ENCODE peak calls at places on chromosomes 16 and 17, in six cellular contexts. One of them, this sample, is unnamed.

GRCh38 chr16:20051611-20052010 is 22.1 kb downstream of the GPR139 start:
- DNase-seq in upper lobe of right lung: no peak
- DNase-seq in aorta: no peak
- DNase-seq in colonic mucosa: no peak
- DNase-seq in left ventricle myocardium inferior: no peak
- DNase-seq in body of pancreas: no peak
- DNase-seq in this sample: no peak

GRCh38 chr17:61221181-61221580 is 178.5 kb upstream of the TBX2 start:
- DNase-seq in left ventricle myocardium inferior: no peak
- DNase-seq in upper lobe of right lung: no peak
- DNase-seq in aorta: no peak
- DNase-seq in body of pancreas: no peak
- DNase-seq in colonic mucosa: no peak
- DNase-seq in this sample: no peak

GRCh38 chr16:84692451-84692850 is 7.3 kb upstream of the USP10 start:
- DNase-seq in aorta: no peak
- DNase-seq in upper lobe of right lung: no peak
- DNase-seq in left ventricle myocardium inferior: no peak
- DNase-seq in colonic mucosa: no peak
- DNase-seq in body of pancreas: no peak
- DNase-seq in this sample: no peak

GRCh38 chr17:18278867-18279266 is 18.4 kb downstream of the MIEF2 start:
- DNase-seq in colonic mucosa: no peak
- DNase-seq in upper lobe of right lung: no peak
- DNase-seq in left ventricle myocardium inferior: no peak
- DNase-seq in aorta: no peak
- DNase-seq in body of pancreas: no peak
- DNase-seq in this sample: no peak

GRCh38 chr16:77905356-77905920 is 116.9 kb upstream of the CLEC3A start:
- DNase-seq in aorta: no peak
- DNase-seq in left ventricle myocardium inferior: no peak
- DNase-seq in upper lobe of right lung: no peak
- DNase-seq in body of pancreas: no peak
- DNase-seq in colonic mucosa: no peak
- DNase-seq in this sample: no peak

GRCh38 chr17:9897569-9897968 is 7.5 kb downstream of the RCVRN start:
- DNase-seq in upper lobe of right lung: no peak
- DNase-seq in colonic mucosa: no peak
- DNase-seq in left ventricle myocardium inferior: no peak
- DNase-seq in aorta: no peak
- DNase-seq in body of pancreas: no peak
- DNase-seq in this sample: no peak

GRCh38 chr17:31510273-31511175 is 119.0 kb downstream of the RAB11FIP4 start:
- DNase-seq in aorta: peak; percentile 66
- DNase-seq in upper lobe of right lung: no peak
- DNase-seq in body of pancreas: no peak
- DNase-seq in colonic mucosa: no peak
- DNase-seq in left ventricle myocardium inferior: peak; percentile 73
- DNase-seq in this sample: no peak

GRCh38 chr17:35138218-35138617 is 3.9 kb downstream of the NLE1 start:
- DNase-seq in upper lobe of right lung: no peak
- DNase-seq in body of pancreas: no peak
- DNase-seq in colonic mucosa: no peak
- DNase-seq in left ventricle myocardium inferior: no peak
- DNase-seq in aorta: peak; percentile 3
- DNase-seq in this sample: no peak

GRCh38 chr16:81473561-81473960 is 29.0 kb downstream of the CMIP start:
- DNase-seq in left ventricle myocardium inferior: peak; percentile 25
- DNase-seq in body of pancreas: no peak
- DNase-seq in aorta: no peak
- DNase-seq in colonic mucosa: no peak
- DNase-seq in upper lobe of right lung: no peak
- DNase-seq in this sample: no peak

GRCh38 chr16:66382171-66382965 is 15.9 kb downstream of the CDH5 start:
- DNase-seq in body of pancreas: no peak
- DNase-seq in upper lobe of right lung: no peak
- DNase-seq in left ventricle myocardium inferior: no peak
- DNase-seq in aorta: no peak
- DNase-seq in colonic mucosa: no peak
- DNase-seq in this sample: no peak

GRCh38 chr17:7280519-7281073 is 922 bp upstream of the SLC2A4 start:
- DNase-seq in upper lobe of right lung: peak; percentile 91
- DNase-seq in colonic mucosa: peak; percentile 91
- DNase-seq in aorta: peak; percentile 86
- DNase-seq in body of pancreas: peak; percentile 88
- DNase-seq in left ventricle myocardium inferior: peak; percentile 85
- DNase-seq in this sample: peak; percentile 70

GRCh38 chr17:47275245-47275984 is 21.8 kb downstream of the ITGB3 start:
- DNase-seq in aorta: peak; percentile 93
- DNase-seq in left ventricle myocardium inferior: peak; percentile 93
- DNase-seq in colonic mucosa: peak; percentile 75
- DNase-seq in body of pancreas: peak; percentile 51
- DNase-seq in upper lobe of right lung: no peak
- DNase-seq in this sample: peak; percentile 89

DNA sequence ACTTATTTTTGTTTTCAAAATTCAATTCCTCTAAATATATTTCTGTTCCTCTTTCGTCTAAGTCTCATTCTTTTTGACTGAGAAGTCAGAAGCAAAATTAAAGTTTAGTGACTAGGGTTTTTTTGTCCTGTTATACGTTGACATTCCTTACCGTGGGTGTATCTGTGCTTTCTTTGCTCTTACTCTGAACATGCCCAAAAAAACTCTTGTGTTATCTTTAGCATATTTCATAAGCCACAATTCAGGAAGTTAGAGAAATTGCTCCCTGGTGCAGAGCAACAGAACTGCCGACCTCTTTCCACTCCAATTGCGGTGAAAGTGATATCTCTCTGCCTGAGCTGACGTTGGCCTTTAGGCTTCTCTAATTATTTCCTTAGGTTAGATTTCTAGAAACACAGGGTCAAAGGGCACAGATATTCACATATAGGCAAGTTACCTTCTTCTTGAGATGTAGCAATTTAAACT is 65.7 kb downstream of the CENPV start:
- DNase-seq in aorta: no peak
- DNase-seq in colonic mucosa: peak; percentile 50
- DNase-seq in body of pancreas: no peak
- DNase-seq in left ventricle myocardium inferior: no peak
- DNase-seq in upper lobe of right lung: no peak
- DNase-seq in this sample: peak; percentile 6
- H3K27ac ChIP-seq in aorta: peak overlapping the region; percentile 99
- H3K27ac ChIP-seq in colonic mucosa: peak overlapping the region; percentile 90
- H3K27ac ChIP-seq in body of pancreas: peak overlapping the region; percentile 4
- H3K27ac ChIP-seq in left ventricle myocardium inferior: peak overlapping the region; percentile 91
- H3K27ac ChIP-seq in upper lobe of right lung: peak overlapping the region; percentile 93
- H3K27ac ChIP-seq in this sample: peak overlapping the region; percentile 68

GRCh38 chr17:1724869-1725641 is 551 bp downstream of the WDR81 start:
- DNase-seq in upper lobe of right lung: peak; percentile 81
- DNase-seq in left ventricle myocardium inferior: no peak
- DNase-seq in body of pancreas: no peak
- DNase-seq in colonic mucosa: no peak
- DNase-seq in aorta: peak; percentile 71
- DNase-seq in this sample: no peak
- H3K27ac ChIP-seq in upper lobe of right lung: peak overlapping the region; percentile 92
- H3K27ac ChIP-seq in left ventricle myocardium inferior: peak overlapping the region; percentile 92
- H3K27ac ChIP-seq in body of pancreas: peak overlapping the region; percentile 26
- H3K27ac ChIP-seq in colonic mucosa: peak overlapping the region; percentile 67
- H3K27ac ChIP-seq in aorta: no peak overlapping the region
- H3K27ac ChIP-seq in this sample: peak overlapping the region; percentile 86

GRCh38 chr16:73713301-73713700 is 583.3 kb upstream of the PSMD7 start:
- DNase-seq in upper lobe of right lung: no peak
- DNase-seq in body of pancreas: no peak
- DNase-seq in left ventricle myocardium inferior: no peak
- DNase-seq in aorta: no peak
- DNase-seq in colonic mucosa: no peak
- DNase-seq in this sample: no peak
- H3K27ac ChIP-seq in upper lobe of right lung: no peak overlapping the region
- H3K27ac ChIP-seq in body of pancreas: no peak overlapping the region
- H3K27ac ChIP-seq in left ventricle myocardium inferior: no peak overlapping the region
- H3K27ac ChIP-seq in aorta: no peak overlapping the region
- H3K27ac ChIP-seq in colonic mucosa: no peak overlapping the region
- H3K27ac ChIP-seq in this sample: peak overlapping the region; percentile 54

GRCh38 chr17:4477286-4477791 is 21.3 kb upstream of the SPNS2 start:
- DNase-seq in upper lobe of right lung: no peak
- DNase-seq in aorta: no peak
- DNase-seq in body of pancreas: no peak
- DNase-seq in left ventricle myocardium inferior: no peak
- DNase-seq in colonic mucosa: no peak
- DNase-seq in this sample: no peak
- H3K27ac ChIP-seq in upper lobe of right lung: no peak overlapping the region
- H3K27ac ChIP-seq in aorta: no peak overlapping the region
- H3K27ac ChIP-seq in body of pancreas: peak overlapping the region; percentile 75
- H3K27ac ChIP-seq in left ventricle myocardium inferior: no peak overlapping the region
- H3K27ac ChIP-seq in colonic mucosa: no peak overlapping the region
- H3K27ac ChIP-seq in this sample: no peak overlapping the region

GRCh38 chr17:37111329-37111728 is 162.6 kb downstream of the AATF start:
- DNase-seq in colonic mucosa: no peak
- DNase-seq in aorta: no peak
- DNase-seq in upper lobe of right lung: no peak
- DNase-seq in body of pancreas: no peak
- DNase-seq in left ventricle myocardium inferior: no peak
- DNase-seq in this sample: no peak
- H3K27ac ChIP-seq in colonic mucosa: no peak overlapping the region
- H3K27ac ChIP-seq in aorta: no peak overlapping the region
- H3K27ac ChIP-seq in upper lobe of right lung: no peak overlapping the region
- H3K27ac ChIP-seq in body of pancreas: no peak overlapping the region
- H3K27ac ChIP-seq in left ventricle myocardium inferior: no peak overlapping the region
- H3K27ac ChIP-seq in this sample: no peak overlapping the region

DNA sequence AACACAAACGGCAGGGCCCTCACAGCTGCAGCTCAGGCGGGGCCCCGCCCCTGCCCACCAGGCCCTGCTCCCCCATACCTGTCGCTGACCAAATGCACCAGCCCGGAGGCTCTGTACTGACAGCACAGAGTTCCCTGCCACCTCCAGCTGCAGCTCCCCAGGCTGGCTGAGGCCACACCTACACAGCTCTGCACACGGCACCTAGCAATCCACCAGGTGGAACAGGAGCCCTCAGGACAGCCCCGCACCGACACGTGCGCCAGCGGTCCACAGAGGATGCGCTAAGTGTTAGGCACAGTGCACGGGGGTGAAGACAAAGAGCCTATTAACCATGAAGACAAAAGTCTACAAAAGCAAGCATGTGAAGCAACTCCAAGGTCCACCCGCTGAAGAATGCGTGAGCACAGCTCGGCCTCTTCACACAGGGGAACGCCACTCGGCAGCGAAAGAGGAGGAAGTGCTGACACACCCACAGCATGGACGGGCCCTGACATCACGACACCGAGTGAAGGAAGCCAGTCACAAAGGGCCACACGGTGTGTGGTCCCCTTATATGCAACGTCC is 5.4 kb downstream of the ZCCHC14 start:
- DNase-seq in aorta: peak; percentile 71
- DNase-seq in body of pancreas: peak; percentile 82
- DNase-seq in left ventricle myocardium inferior: peak; percentile 39
- DNase-seq in colonic mucosa: peak; percentile 90
- DNase-seq in upper lobe of right lung: peak; percentile 85
- DNase-seq in this sample: no peak
- H3K27ac ChIP-seq in aorta: no peak overlapping the region
- H3K27ac ChIP-seq in body of pancreas: peak overlapping the region; percentile 21
- H3K27ac ChIP-seq in left ventricle myocardium inferior: peak overlapping the region; percentile 25
- H3K27ac ChIP-seq in colonic mucosa: peak overlapping the region; percentile 60
- H3K27ac ChIP-seq in upper lobe of right lung: peak overlapping the region; percentile 42
- H3K27ac ChIP-seq in this sample: peak overlapping the region; percentile 51

GRCh38 chr16:54842743-54843423 is 87.8 kb upstream of the IRX5 start:
- DNase-seq in body of pancreas: no peak
- DNase-seq in aorta: no peak
- DNase-seq in left ventricle myocardium inferior: no peak
- DNase-seq in colonic mucosa: no peak
- DNase-seq in upper lobe of right lung: no peak
- DNase-seq in this sample: no peak

GRCh38 chr16:54847609-54848008 is 83.1 kb upstream of the IRX5 start:
- DNase-seq in left ventricle myocardium inferior: no peak
- DNase-seq in aorta: no peak
- DNase-seq in upper lobe of right lung: no peak
- DNase-seq in colonic mucosa: no peak
- DNase-seq in body of pancreas: no peak
- DNase-seq in this sample: no peak

GRCh38 chr16:54847207-54847606 is 83.5 kb upstream of the IRX5 start:
- DNase-seq in aorta: no peak
- DNase-seq in upper lobe of right lung: no peak
- DNase-seq in body of pancreas: no peak
- DNase-seq in left ventricle myocardium inferior: no peak
- DNase-seq in colonic mucosa: no peak
- DNase-seq in this sample: no peak

GRCh38 chr16:54843424-54843750 is 87.3 kb upstream of the IRX5 start:
- DNase-seq in body of pancreas: no peak
- DNase-seq in left ventricle myocardium inferior: no peak
- DNase-seq in upper lobe of right lung: no peak
- DNase-seq in aorta: no peak
- DNase-seq in colonic mucosa: no peak
- DNase-seq in this sample: no peak

GRCh38 chr16:54846761-54847160 is 83.9 kb upstream of the IRX5 start:
- DNase-seq in colonic mucosa: no peak
- DNase-seq in aorta: no peak
- DNase-seq in body of pancreas: no peak
- DNase-seq in left ventricle myocardium inferior: no peak
- DNase-seq in upper lobe of right lung: no peak
- DNase-seq in this sample: no peak
- H3K27ac ChIP-seq in colonic mucosa: no peak overlapping the region
- H3K27ac ChIP-seq in aorta: no peak overlapping the region
- H3K27ac ChIP-seq in body of pancreas: no peak overlapping the region
- H3K27ac ChIP-seq in left ventricle myocardium inferior: no peak overlapping the region
- H3K27ac ChIP-seq in upper lobe of right lung: no peak overlapping the region
- H3K27ac ChIP-seq in this sample: no peak overlapping the region

DNA sequence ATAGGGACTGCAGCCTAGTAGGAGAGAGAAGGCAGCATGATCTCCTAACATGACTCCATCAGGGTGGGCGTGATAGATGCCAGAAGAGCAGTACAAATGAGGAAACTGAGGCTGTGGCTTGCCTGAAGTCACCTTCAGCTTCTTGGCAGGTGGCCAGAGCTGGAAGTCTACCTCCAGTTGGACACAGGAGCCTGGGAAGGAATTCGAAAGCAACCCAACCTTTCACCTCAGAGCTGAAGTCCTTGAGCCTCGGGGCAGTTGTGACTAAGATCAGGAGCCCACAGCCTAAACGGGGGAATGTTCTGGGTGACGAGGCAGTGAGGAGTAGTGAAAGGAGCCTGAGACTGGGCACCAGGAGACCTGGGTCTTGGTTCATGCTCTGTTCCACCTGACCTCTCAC is 9.4 kb upstream of the SLC52A1 start:
- DNase-seq in colonic mucosa: peak; percentile 60
- DNase-seq in body of pancreas: no peak
- DNase-seq in aorta: no peak
- DNase-seq in left ventricle myocardium inferior: no peak
- DNase-seq in upper lobe of right lung: no peak
- DNase-seq in this sample: no peak
- H3K27ac ChIP-seq in colonic mucosa: peak overlapping the region; percentile 64
- H3K27ac ChIP-seq in body of pancreas: no peak overlapping the region
- H3K27ac ChIP-seq in aorta: no peak overlapping the region
- H3K27ac ChIP-seq in left ventricle myocardium inferior: no peak overlapping the region
- H3K27ac ChIP-seq in upper lobe of right lung: no peak overlapping the region
- H3K27ac ChIP-seq in this sample: peak overlapping the region; percentile 55

This sample was measured in tibial nerve.